ENCODE peak calls at places on chromosomes 7 and 10, in four cellular contexts. M is IMR-90, G is H9, I is H1. Q is an unnamed sample.

GRCh38 chr10:50552771-50553535 is 70.8 kb downstream of the SGMS1 start:
- DNase-seq in M (peak; percentile 36), G (no peak), I (no peak), Q (peak; percentile 71)

GRCh38 chr10:87559392-87559791 is 54.7 kb downstream of the MINPP1 start:
- DNase-seq in M (no peak), G (no peak), I (no peak), Q (peak; percentile 59)

GRCh38 chr10:85311599-85312337 is 983.4 kb downstream of the CCSER2 start:
- DNase-seq in M (no peak), G (no peak), I (no peak), Q (no peak)

GRCh38 chr7:100963386-100963785 is 6.0 kb upstream of the MUC12 start:
- DNase-seq in M (no peak), G (no peak), I (no peak), Q (no peak)

GRCh38 chr7:116421298-116421697 is 78.2 kb upstream of the CAV2 start:
- DNase-seq in M (no peak), G (no peak), I (no peak), Q (no peak)

GRCh38 chr7:101479217-101479616 is 116.5 kb downstream of the COL26A1 start:
- DNase-seq in M (no peak), G (no peak), I (no peak), Q (no peak)

GRCh38 chr7:44277391-44277790 is 48.0 kb downstream of the CAMK2B start:
- DNase-seq in M (no peak), G (no peak), I (no peak), Q (no peak)

GRCh38 chr7:73340514-73340913 is 12.6 kb downstream of the FKBP6 start:
- DNase-seq in M (no peak), G (peak; percentile 79), I (no peak), Q (peak; percentile 39)

GRCh38 chr10:95531994-95532399 is 29.2 kb downstream of the SORBS1 start:
- DNase-seq in M (no peak), G (no peak), I (no peak), Q (peak; percentile 45)

GRCh38 chr10:3848768-3849643 is 64.0 kb upstream of the KLF6 start:
- DNase-seq in M (peak; percentile 86), G (no peak), I (no peak), Q (no peak)

GRCh38 chr10:6513509-6513908 is 66.6 kb downstream of the PRKCQ start:
- DNase-seq in M (no peak), G (no peak), I (no peak), Q (peak; percentile 28)

GRCh38 chr10:95331596-95332130 is 40.9 kb upstream of the PDLIM1 start:
- DNase-seq in M (peak; percentile 38), G (no peak), I (no peak), Q (no peak)

GRCh38 chr10:98528166-98528784 is 81.5 kb upstream of the HPS1 start:
- DNase-seq in M (peak; percentile 0), G (no peak), I (no peak), Q (no peak)

GRCh38 chr10:116627386-116627933 is 6.7 kb downstream of the PNLIPRP2 start:
- DNase-seq in M (no peak), G (peak; percentile 83), I (peak; percentile 67), Q (peak; percentile 59)

GRCh38 chr10:116629340-116629739 is 8.6 kb downstream of the PNLIPRP2 start:
- DNase-seq in M (no peak), G (no peak), I (no peak), Q (peak; percentile 82)

GRCh38 chr10:116625845-116626244 is 5.1 kb downstream of the PNLIPRP2 start:
- DNase-seq in M (no peak), G (no peak), I (no peak), Q (no peak)

GRCh38 chr10:116630020-116630419 is 9.3 kb downstream of the PNLIPRP2 start:
- DNase-seq in M (no peak), G (no peak), I (no peak), Q (no peak)

DNA sequence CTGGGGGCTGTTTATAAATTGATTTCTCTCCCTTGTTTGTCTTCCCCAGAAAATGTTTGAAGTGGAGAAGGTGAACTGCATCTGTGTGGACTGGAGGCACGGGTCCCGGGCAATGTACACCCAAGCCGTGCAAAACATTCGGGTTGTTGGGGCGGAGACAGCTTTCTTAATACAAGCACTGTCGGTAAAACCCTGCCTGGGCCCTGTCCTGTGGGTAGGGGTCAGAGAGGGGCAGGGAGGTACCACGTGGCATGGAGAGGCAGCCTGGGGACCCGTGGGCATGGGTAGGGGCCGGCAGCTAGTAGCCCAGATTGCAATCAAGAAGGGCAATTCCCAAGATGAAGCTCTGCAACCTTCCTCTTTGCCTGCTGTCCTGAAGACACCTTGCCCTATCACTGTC is 6.1 kb downstream of the PNLIPRP2 start:
- DNase-seq in M (no peak), G (no peak), I (no peak), Q (no peak)
- H2AK5ac ChIP-seq in M (no peak overlapping the region), G (no peak overlapping the region), I (no peak overlapping the region), Q (no peak overlapping the region)

GRCh38 chr10:117938104-117938503 is 108.6 kb downstream of the RAB11FIP2 start:
- DNase-seq in M (no peak), G (no peak), I (no peak), Q (no peak)

GRCh38 chr10:117931078-117931477 is 115.7 kb downstream of the RAB11FIP2 start:
- DNase-seq in M (no peak), G (no peak), I (no peak), Q (no peak)

GRCh38 chr10:117933036-117933435 is 113.7 kb downstream of the RAB11FIP2 start:
- DNase-seq in M (peak; percentile 58), G (no peak), I (no peak), Q (no peak)

GRCh38 chr10:117934477-117934876 is 112.3 kb downstream of the RAB11FIP2 start:
- DNase-seq in M (no peak), G (no peak), I (no peak), Q (peak; percentile 38)

GRCh38 chr10:117936136-117936535 is 110.6 kb downstream of the RAB11FIP2 start:
- DNase-seq in M (peak; percentile 25), G (no peak), I (no peak), Q (no peak)
- H3K56ac ChIP-seq in M (no peak overlapping the region), G (no peak overlapping the region), I (no peak overlapping the region), Q (no peak overlapping the region)

GRCh38 chr7:112450807-112451661 is 774 bp downstream of the IFRD1 start:
- DNase-seq in M (peak; percentile 97), G (peak; percentile 94), I (peak; percentile 90), Q (peak; percentile 98)
- H2AK5ac ChIP-seq in M (peak overlapping the region; percentile 87), G (no peak overlapping the region), I (peak overlapping the region; percentile 75), Q (no peak overlapping the region)

GRCh38 chr10:115979576-115979975 is 293.4 kb downstream of the GFRA1 start:
- DNase-seq in M (no peak), G (no peak), I (no peak), Q (no peak)
- H3K56ac ChIP-seq in M (no peak overlapping the region), G (no peak overlapping the region), I (no peak overlapping the region), Q (no peak overlapping the region)

GRCh38 chr10:122344741-122345258 is 29.7 kb upstream of the PLEKHA1 start:
- DNase-seq in M (peak; percentile 16), G (no peak), I (no peak), Q (no peak)
- H2AK5ac ChIP-seq in M (no peak overlapping the region), G (no peak overlapping the region), I (peak overlapping the region; percentile 2), Q (no peak overlapping the region)

GRCh38 chr10:90192825-90193224 is 491.4 kb downstream of the KIF20B start:
- DNase-seq in M (no peak), G (no peak), I (no peak), Q (no peak)

GRCh38 chr10:90195288-90195840 is 494.0 kb downstream of the KIF20B start:
- DNase-seq in M (no peak), G (no peak), I (no peak), Q (no peak)

GRCh38 chr10:90193240-90193985 is 492.0 kb downstream of the KIF20B start:
- DNase-seq in M (peak; percentile 43), G (no peak), I (no peak), Q (no peak)

GRCh38 chr10:90199098-90199497 is 497.7 kb downstream of the KIF20B start:
- DNase-seq in M (no peak), G (no peak), I (no peak), Q (peak; percentile 52)

DNA sequence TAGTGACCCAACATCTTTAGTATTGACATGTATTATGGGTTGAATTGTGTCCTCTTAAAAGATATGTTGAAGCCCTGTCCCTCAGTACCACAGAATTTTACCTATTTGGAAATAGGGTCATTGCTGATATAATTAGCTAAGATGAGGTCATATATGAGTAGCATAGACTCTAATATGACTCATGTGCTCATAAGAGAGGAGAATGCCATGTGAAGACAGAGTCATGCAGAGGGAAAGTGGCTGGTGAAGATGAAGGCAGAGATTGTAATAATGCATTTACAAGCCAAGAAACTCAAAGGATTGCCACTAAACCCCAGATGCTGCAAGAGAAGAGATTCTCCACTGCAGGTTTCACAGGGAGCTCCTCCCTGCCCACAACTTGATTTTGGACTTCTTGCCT is 496.4 kb downstream of the KIF20B start:
- DNase-seq in M (peak; percentile 29), G (no peak), I (no peak), Q (no peak)
- H3K56ac ChIP-seq in M (no peak overlapping the region), G (no peak overlapping the region), I (no peak overlapping the region), Q (no peak overlapping the region)

DNA sequence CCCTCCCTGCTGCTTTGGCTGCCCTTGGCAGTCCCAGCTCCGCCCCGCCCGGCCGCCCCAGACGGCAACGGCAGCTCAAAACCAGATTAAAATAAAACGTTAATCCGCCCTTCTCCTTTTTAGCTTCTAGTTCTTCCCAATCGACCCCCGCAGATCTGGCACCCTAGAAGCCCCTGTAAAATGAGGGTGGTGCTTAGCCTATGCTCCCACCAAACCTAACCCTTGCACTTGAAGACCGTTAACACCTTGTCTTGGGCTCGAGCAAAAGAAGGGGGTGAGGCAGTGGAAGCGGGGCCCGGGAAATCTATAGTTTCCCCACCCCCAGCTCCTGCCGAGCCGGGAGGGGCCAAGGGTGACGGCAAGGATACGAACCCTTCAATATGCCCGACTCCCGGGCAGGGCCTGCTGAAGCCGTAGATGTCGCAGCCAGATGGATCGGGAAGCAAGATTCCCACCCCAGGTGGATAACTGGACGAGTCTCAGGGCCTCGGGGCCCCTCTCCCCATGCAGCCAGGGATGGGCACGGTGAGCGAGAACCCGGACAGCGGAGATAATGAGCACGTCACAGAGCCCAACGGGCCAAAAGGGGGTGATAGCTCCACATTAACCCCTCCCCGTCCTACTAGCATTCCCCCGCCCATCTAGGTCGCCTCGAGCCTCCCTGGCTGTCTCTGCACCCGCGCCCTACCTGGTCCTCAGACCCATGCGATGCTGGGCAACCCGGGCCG is 169.8 kb downstream of the NRF1 start:
- DNase-seq in M (no peak), G (no peak), I (no peak), Q (no peak)
- H2AK5ac ChIP-seq in M (no peak overlapping the region), G (no peak overlapping the region), I (no peak overlapping the region), Q (no peak overlapping the region)